ENCODE peak calls at places on chromosomes 7 and 10, in nine cellular contexts. A is mammary epithelial cell, S is body of pancreas, R is breast epithelium, E is AG04450, N is aorta, W is lower lobe of right lung, V is right lobe of liver, Q is GM23248. P is an unnamed sample.

GRCh38 chr7:157404845-157405481 is 68.2 kb downstream of the DNAJB6 start:
- DNase-seq in A (peak), S (peak), R (peak), E (peak), N (no peak), W (no peak), V (no peak), Q (peak), P (peak)

GRCh38 chr7:110831450-110831849 is 259.5 kb upstream of the LRRN3 start:
- DNase-seq in A (no peak), S (no peak), R (no peak), E (no peak), N (no peak), W (no peak), V (no peak), Q (no peak), P (no peak)

GRCh38 chr10:58781873-58782488 is 269.3 kb downstream of the BICC1 start:
- DNase-seq in A (peak), S (peak), R (no peak), E (no peak), N (no peak), W (no peak), V (no peak), Q (peak), P (no peak)

GRCh38 chr7:45157653-45158401 is at the start of gene RAMP3:
- DNase-seq in A (no peak), S (no peak), R (no peak), E (no peak), N (peak), W (no peak), V (no peak), Q (peak), P (no peak)

GRCh38 chr7:86629-87028 is 105.7 kb upstream of the FAM20C start:
- DNase-seq in A (no peak), S (no peak), R (no peak), E (no peak), N (no peak), W (no peak), V (no peak), Q (no peak), P (no peak)

GRCh38 chr7:16734148-16734726 is 19.3 kb upstream of the TSPAN13 start:
- DNase-seq in A (no peak), S (no peak), R (no peak), E (no peak), N (no peak), W (no peak), V (no peak), Q (no peak), P (no peak)

GRCh38 chr7:3787717-3788311 is 486.8 kb downstream of the SDK1 start:
- DNase-seq in A (no peak), S (peak), R (no peak), E (no peak), N (no peak), W (peak), V (no peak), Q (no peak), P (peak)

GRCh38 chr10:49074836-49075235 is 40.5 kb downstream of the VSTM4 start:
- DNase-seq in A (no peak), S (no peak), R (no peak), E (no peak), N (no peak), W (no peak), V (no peak), Q (no peak), P (no peak)

GRCh38 chr7:17033245-17033644 is 151.5 kb upstream of the AGR3 start:
- DNase-seq in A (no peak), S (peak), R (no peak), E (no peak), N (no peak), W (peak), V (no peak), Q (no peak), P (no peak)

GRCh38 chr7:102925962-102926825 is 13.4 kb downstream of the LRRC17 start:
- DNase-seq in A (no peak), S (no peak), R (no peak), E (no peak), N (no peak), W (no peak), V (no peak), Q (peak), P (peak)

GRCh38 chr7:135509589-135509838 is 388 bp downstream of the CNOT4 start:
- DNase-seq in A (no peak), S (no peak), R (no peak), E (no peak), N (no peak), W (no peak), V (no peak), Q (no peak), P (no peak)

GRCh38 chr7:158698657-158699195 is 5.9 kb downstream of the NCAPG2 start:
- DNase-seq in A (no peak), S (no peak), R (no peak), E (no peak), N (no peak), W (no peak), V (no peak), Q (no peak), P (no peak)

GRCh38 chr10:132482090-132482489 is 55.5 kb upstream of the INPP5A start:
- DNase-seq in A (peak), S (peak), R (peak), E (peak), N (peak), W (peak), V (no peak), Q (peak), P (peak)

GRCh38 chr10:12934777-12935176 is 66.7 kb downstream of the CCDC3 start:
- DNase-seq in A (peak), S (no peak), R (no peak), E (peak), N (no peak), W (no peak), V (no peak), Q (peak), P (peak)

GRCh38 chr10:88921194-88921593 is 31.4 kb downstream of the ACTA2 start:
- DNase-seq in A (peak), S (no peak), R (no peak), E (no peak), N (no peak), W (no peak), V (no peak), Q (peak), P (peak)

GRCh38 chr10:44278669-44279337 is 106.1 kb downstream of the CXCL12 start:
- DNase-seq in A (no peak), S (no peak), R (no peak), E (no peak), N (no peak), W (no peak), V (no peak), Q (peak), P (peak)

GRCh38 chr7:135179321-135179925 is 8.9 kb upstream of the CYREN start:
- DNase-seq in A (no peak), S (peak), R (no peak), E (no peak), N (no peak), W (no peak), V (no peak), Q (no peak), P (no peak)

GRCh38 chr10:119045561-119045960 is 16.0 kb downstream of the NANOS1 start:
- DNase-seq in A (no peak), S (no peak), R (no peak), E (no peak), N (no peak), W (no peak), V (no peak), Q (no peak), P (no peak)

GRCh38 chr7:90345548-90346319 is 782 bp upstream of the GTPBP10 start:
- DNase-seq in A (peak), S (peak), R (no peak), E (no peak), N (no peak), W (no peak), V (no peak), Q (peak), P (peak)

GRCh38 chr10:86402283-86402931 is 35.8 kb upstream of the GRID1 start:
- DNase-seq in A (no peak), S (no peak), R (no peak), E (no peak), N (peak), W (no peak), V (no peak), Q (peak), P (peak)

GRCh38 chr7:116167177-116167576 is 43.2 kb upstream of the TES start:
- DNase-seq in A (no peak), S (no peak), R (no peak), E (no peak), N (no peak), W (no peak), V (no peak), Q (no peak), P (no peak)

DNA sequence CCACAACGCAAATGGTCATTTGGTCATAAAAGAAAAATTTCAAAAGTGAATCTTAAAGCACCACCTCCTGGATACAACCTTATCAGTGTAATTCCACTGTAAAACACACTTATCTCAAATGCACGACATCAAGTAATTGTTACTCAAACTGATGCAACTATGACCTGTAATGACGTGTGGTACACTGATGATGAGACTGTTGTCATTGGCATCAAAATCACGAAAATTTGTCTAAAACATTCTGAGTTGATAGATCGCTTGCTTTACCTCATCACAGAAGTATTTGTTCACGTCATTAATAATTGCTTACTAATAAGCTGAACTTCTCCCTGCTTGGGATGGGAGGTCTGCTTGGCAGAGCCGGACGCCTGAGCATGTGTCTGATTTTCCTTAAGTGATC is 221.8 kb upstream of the KLF6 start:
- DNase-seq in A (no peak), S (no peak), R (no peak), E (no peak), N (no peak), W (no peak), V (no peak), Q (no peak), P (peak)
- H3K27ac ChIP-seq in A (no peak), S (no peak), R (no peak), E (no peak), N (no peak), W (no peak), V (no peak), Q (no peak), P (no peak)

GRCh38 chr10:42476101-42476500 is 162.3 kb downstream of the ZNF33B start:
- DNase-seq in A (no peak), S (no peak), R (no peak), E (no peak), N (no peak), W (no peak), V (no peak), Q (no peak), P (no peak)
- H3K27ac ChIP-seq in A (peak), S (no peak), R (no peak), E (no peak), N (no peak), W (peak), V (no peak), Q (no peak), P (no peak)

GRCh38 chr7:107284911-107285479 is 116.2 kb downstream of the HBP1 start:
- DNase-seq in A (no peak), S (no peak), R (no peak), E (no peak), N (no peak), W (no peak), V (no peak), Q (no peak), P (no peak)
- H3K27ac ChIP-seq in A (no peak), S (no peak), R (no peak), E (no peak), N (no peak), W (no peak), V (no peak), Q (no peak), P (no peak)

GRCh38 chr7:130927062-130927461 is 193.1 kb upstream of the KLF14 start:
- DNase-seq in A (no peak), S (no peak), R (no peak), E (no peak), N (no peak), W (no peak), V (no peak), Q (no peak), P (no peak)
- H3K27ac ChIP-seq in A (no peak), S (no peak), R (peak), E (no peak), N (no peak), W (no peak), V (no peak), Q (no peak), P (no peak)

GRCh38 chr10:71241899-71242620 is 29.7 kb downstream of the UNC5B start:
- DNase-seq in A (no peak), S (no peak), R (no peak), E (no peak), N (peak), W (no peak), V (no peak), Q (peak), P (peak)
- H3K27ac ChIP-seq in A (no peak), S (no peak), R (peak), E (peak), N (no peak), W (peak), V (no peak), Q (no peak), P (no peak)

DNA sequence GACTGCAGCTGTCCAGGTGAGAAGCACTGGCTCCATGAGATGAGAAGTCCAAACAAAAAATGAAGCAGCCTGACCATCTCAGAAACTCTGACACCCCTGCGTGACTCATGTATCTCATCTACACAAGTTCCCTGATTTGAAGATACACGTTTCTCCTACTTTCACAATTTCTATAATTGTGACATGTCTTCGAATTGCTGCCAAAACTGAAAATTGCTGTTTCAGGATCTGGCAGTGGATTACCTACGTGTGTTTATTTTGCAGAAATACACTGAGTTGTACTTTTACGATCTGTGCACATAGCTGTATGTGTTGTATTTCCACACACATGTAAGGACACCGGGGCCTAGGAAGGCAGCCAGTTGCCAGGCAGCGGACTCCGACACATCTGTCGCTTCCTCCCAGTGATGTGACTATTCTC is 53.2 kb downstream of the LARP4B start:
- DNase-seq in A (no peak), S (peak), R (no peak), E (peak), N (no peak), W (no peak), V (peak), Q (peak), P (no peak)
- H3K27ac ChIP-seq in A (no peak), S (no peak), R (no peak), E (peak), N (no peak), W (peak), V (peak), Q (peak), P (no peak)

GRCh38 chr10:63236113-63236935 is 103.2 kb downstream of the NRBF2 start:
- DNase-seq in A (peak), S (peak), R (no peak), E (peak), N (no peak), W (no peak), V (no peak), Q (peak), P (peak)

GRCh38 chr10:63237396-63237795 is 104.3 kb downstream of the NRBF2 start:
- DNase-seq in A (no peak), S (no peak), R (no peak), E (no peak), N (no peak), W (no peak), V (no peak), Q (no peak), P (no peak)

GRCh38 chr10:63246361-63246760 is 113.2 kb downstream of the NRBF2 start:
- DNase-seq in A (no peak), S (no peak), R (no peak), E (no peak), N (no peak), W (no peak), V (no peak), Q (no peak), P (no peak)

GRCh38 chr10:63240807-63241206 is 107.7 kb downstream of the NRBF2 start:
- DNase-seq in A (no peak), S (no peak), R (no peak), E (no peak), N (no peak), W (no peak), V (no peak), Q (no peak), P (peak)

DNA sequence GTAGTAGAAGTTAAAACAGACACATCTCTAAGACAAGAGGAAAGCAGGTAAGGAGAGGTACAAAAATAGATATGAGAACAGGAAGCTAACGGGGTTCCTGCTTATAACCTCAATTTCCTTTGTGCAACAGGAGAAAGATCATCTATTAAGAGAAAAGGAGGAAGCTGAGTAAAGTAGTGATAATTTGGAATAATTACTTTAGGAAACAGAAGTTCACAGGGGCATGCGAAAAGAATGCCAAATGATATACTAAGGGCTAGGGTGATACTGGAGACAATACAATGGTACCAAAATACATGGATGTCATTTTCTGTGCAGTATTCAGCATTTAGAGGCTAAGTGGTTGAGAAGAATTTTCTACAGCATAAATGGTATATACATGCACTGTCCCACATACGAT is 108.8 kb downstream of the NRBF2 start:
- DNase-seq in A (no peak), S (no peak), R (no peak), E (no peak), N (no peak), W (no peak), V (no peak), Q (no peak), P (no peak)
- H3K27ac ChIP-seq in A (no peak), S (no peak), R (no peak), E (no peak), N (no peak), W (no peak), V (no peak), Q (no peak), P (no peak)

P was measured in astrocyte.